ENCODE peak calls at places on chromosomes 7 and 10, in ten cellular contexts. J, O, L, Q, T, A, B, I, V and H are unnamed samples.

GRCh38 chr10:31143331-31143935 is 111.8 kb upstream of the ZNF438 start:
- DNase-seq in O (no peak), I (no peak), T (no peak), A (no peak), V (no peak), B (no peak), Q (no peak), L (no peak), J (peak), H (no peak)

GRCh38 chr10:458466-458865 is 231.0 kb downstream of the DIP2C start:
- DNase-seq in L (no peak), I (no peak), V (no peak), T (no peak), J (no peak), O (peak), A (no peak), B (no peak), Q (no peak), H (no peak)

GRCh38 chr10:114709966-114710365 is 51.9 kb upstream of the ABLIM1 start:
- DNase-seq in L (no peak), A (no peak), V (no peak), Q (no peak), O (no peak), J (peak), B (peak), T (no peak), I (no peak), H (no peak)

GRCh38 chr7:151637781-151638261 is 118.1 kb upstream of the RHEB start:
- DNase-seq in O (no peak), A (no peak), J (peak), T (no peak), Q (no peak), B (no peak), L (no peak), V (no peak), I (no peak), H (no peak)

GRCh38 chr10:58512470-58513188 is at the start of gene BICC1:
- DNase-seq in L (no peak), B (peak), T (peak), Q (no peak), V (peak), O (peak), I (peak), A (no peak), J (peak), H (peak)

GRCh38 chr7:101884671-101885596 is 67.5 kb downstream of the CUX1 start:
- DNase-seq in J (no peak), I (no peak), B (no peak), T (no peak), Q (no peak), L (no peak), O (no peak), V (no peak), A (no peak), H (no peak)

GRCh38 chr10:126315471-126316177 is 72.7 kb downstream of the ADAM12 start:
- DNase-seq in A (no peak), B (peak), T (no peak), J (peak), I (no peak), O (no peak), L (no peak), Q (no peak), V (no peak), H (no peak)

GRCh38 chr10:48667960-48668541 is 16.6 kb upstream of the WDFY4 start:
- DNase-seq in O (no peak), L (no peak), V (no peak), Q (no peak), A (no peak), T (no peak), B (no peak), J (no peak), I (no peak), H (no peak)

GRCh38 chr7:167087-167855 is 25.1 kb upstream of the FAM20C start:
- DNase-seq in J (no peak), A (no peak), Q (no peak), T (no peak), I (no peak), B (no peak), V (no peak), L (peak), O (no peak), H (no peak)

GRCh38 chr10:98039690-98040381 is 9.4 kb upstream of the CRTAC1 start:
- DNase-seq in A (no peak), O (no peak), T (no peak), L (no peak), Q (no peak), J (no peak), B (no peak), I (no peak), V (no peak), H (no peak)

GRCh38 chr7:37218956-37219355 is 229.7 kb downstream of the ELMO1 start:
- DNase-seq in L (no peak), B (no peak), O (no peak), T (no peak), Q (no peak), I (no peak), A (no peak), V (no peak), J (no peak), H (no peak)